ENCODE peak calls at places on chromosomes 1 and 21, in four cellular contexts. One of them, this sample, is unnamed.
A peak's percentile ranks its signal among the peaks of the same experiment; 100 is the strongest.

GRCh38 chr1:99766378-99766800 is at the start of gene FRRS1:
- DNase-seq in CD8-positive, alpha-beta T cell: no peak
- DNase-seq in kidney: peak; percentile 89
- DNase-seq in left ventricle myocardium inferior: peak; percentile 57
- DNase-seq in this sample: peak; percentile 83

GRCh38 chr21:18951291-18952038 is 547.9 kb upstream of the TMPRSS15 start:
- DNase-seq in kidney: no peak
- DNase-seq in left ventricle myocardium inferior: no peak
- DNase-seq in CD8-positive, alpha-beta T cell: no peak
- DNase-seq in this sample: no peak

GRCh38 chr1:227540170-227541098 is 22.9 kb upstream of the ZNF678 start:
- DNase-seq in left ventricle myocardium inferior: no peak
- DNase-seq in kidney: no peak
- DNase-seq in CD8-positive, alpha-beta T cell: no peak
- DNase-seq in this sample: no peak

GRCh38 chr21:32021319-32022027 is 148.7 kb downstream of the HUNK start:
- DNase-seq in left ventricle myocardium inferior: peak; percentile 78
- DNase-seq in kidney: no peak
- DNase-seq in CD8-positive, alpha-beta T cell: no peak
- DNase-seq in this sample: no peak

GRCh38 chr1:3065396-3065795 is 3.6 kb upstream of the PRDM16 start:
- DNase-seq in kidney: peak; percentile 59
- DNase-seq in left ventricle myocardium inferior: no peak
- DNase-seq in CD8-positive, alpha-beta T cell: no peak
- DNase-seq in this sample: no peak

GRCh38 chr1:90335566-90335965 is 340.7 kb downstream of the ZNF326 start:
- DNase-seq in CD8-positive, alpha-beta T cell: no peak
- DNase-seq in left ventricle myocardium inferior: no peak
- DNase-seq in kidney: no peak
- DNase-seq in this sample: peak; percentile 12

GRCh38 chr1:1534401-1535145 is 5.9 kb downstream of the TMEM240 start:
- DNase-seq in kidney: no peak
- DNase-seq in CD8-positive, alpha-beta T cell: no peak
- DNase-seq in left ventricle myocardium inferior: no peak
- DNase-seq in this sample: no peak

GRCh38 chr1:203410117-203410900 is 59.4 kb upstream of the FMOD start:
- DNase-seq in kidney: no peak
- DNase-seq in left ventricle myocardium inferior: no peak
- DNase-seq in CD8-positive, alpha-beta T cell: no peak
- DNase-seq in this sample: no peak

GRCh38 chr1:152870831-152871730 is 7.0 kb upstream of the SMCP start:
- DNase-seq in kidney: no peak
- DNase-seq in left ventricle myocardium inferior: no peak
- DNase-seq in CD8-positive, alpha-beta T cell: no peak
- DNase-seq in this sample: peak; percentile 7

GRCh38 chr1:220544901-220545303 is 17.0 kb downstream of the MARK1 start:
- DNase-seq in left ventricle myocardium inferior: no peak
- DNase-seq in kidney: no peak
- DNase-seq in CD8-positive, alpha-beta T cell: no peak
- DNase-seq in this sample: no peak

GRCh38 chr21:34933609-34934345 is 115.3 kb downstream of the RUNX1 start:
- DNase-seq in CD8-positive, alpha-beta T cell: no peak
- DNase-seq in left ventricle myocardium inferior: no peak
- DNase-seq in kidney: no peak
- DNase-seq in this sample: no peak

GRCh38 chr1:25820247-25821111 is 725 bp downstream of the MTFR1L start:
- DNase-seq in CD8-positive, alpha-beta T cell: peak; percentile 47
- DNase-seq in left ventricle myocardium inferior: peak; percentile 38
- DNase-seq in kidney: peak; percentile 86
- DNase-seq in this sample: no peak

GRCh38 chr1:208189716-208190115 is 54.5 kb downstream of the PLXNA2 start:
- DNase-seq in left ventricle myocardium inferior: no peak
- DNase-seq in kidney: no peak
- DNase-seq in CD8-positive, alpha-beta T cell: no peak
- DNase-seq in this sample: no peak

GRCh38 chr1:35533596-35533995 is 23.6 kb downstream of the KIAA0319L start:
- DNase-seq in left ventricle myocardium inferior: no peak
- DNase-seq in kidney: no peak
- DNase-seq in CD8-positive, alpha-beta T cell: no peak
- DNase-seq in this sample: no peak

GRCh38 chr1:62131093-62131725 is 63.4 kb upstream of the L1TD1 start:
- DNase-seq in left ventricle myocardium inferior: no peak
- DNase-seq in kidney: no peak
- DNase-seq in CD8-positive, alpha-beta T cell: no peak
- DNase-seq in this sample: no peak

GRCh38 chr1:54294846-54295245 is 94.9 kb downstream of the MRPL37 start:
- DNase-seq in kidney: peak; percentile 30
- DNase-seq in CD8-positive, alpha-beta T cell: no peak
- DNase-seq in left ventricle myocardium inferior: no peak
- DNase-seq in this sample: no peak

GRCh38 chr1:209831615-209832014 is 3.8 kb downstream of the UTP25 start:
- DNase-seq in left ventricle myocardium inferior: no peak
- DNase-seq in kidney: no peak
- DNase-seq in CD8-positive, alpha-beta T cell: no peak
- DNase-seq in this sample: no peak

GRCh38 chr1:26234644-26235384 is 814 bp downstream of the CEP85 start:
- DNase-seq in kidney: no peak
- DNase-seq in left ventricle myocardium inferior: no peak
- DNase-seq in CD8-positive, alpha-beta T cell: no peak
- DNase-seq in this sample: no peak

GRCh38 chr1:103250441-103250861 is 142.1 kb upstream of the COL11A1 start:
- DNase-seq in CD8-positive, alpha-beta T cell: no peak
- DNase-seq in left ventricle myocardium inferior: no peak
- DNase-seq in kidney: no peak
- DNase-seq in this sample: no peak

GRCh38 chr21:42093991-42094417 is 22.9 kb downstream of the UMODL1 start:
- DNase-seq in left ventricle myocardium inferior: no peak
- DNase-seq in kidney: peak; percentile 86
- DNase-seq in CD8-positive, alpha-beta T cell: no peak
- DNase-seq in this sample: peak; percentile 92

GRCh38 chr1:199866210-199866617 is 161.3 kb upstream of the NR5A2 start:
- DNase-seq in left ventricle myocardium inferior: no peak
- DNase-seq in CD8-positive, alpha-beta T cell: no peak
- DNase-seq in kidney: no peak
- DNase-seq in this sample: no peak

GRCh38 chr1:167631987-167632680 is 2.1 kb downstream of the RCSD1 start:
- DNase-seq in CD8-positive, alpha-beta T cell: no peak
- DNase-seq in kidney: no peak
- DNase-seq in left ventricle myocardium inferior: no peak
- DNase-seq in this sample: no peak

GRCh38 chr1:111193712-111194480 is 6.5 kb downstream of the DENND2D start:
- DNase-seq in kidney: no peak
- DNase-seq in CD8-positive, alpha-beta T cell: no peak
- DNase-seq in left ventricle myocardium inferior: no peak
- DNase-seq in this sample: no peak

GRCh38 chr1:25642710-25643109 is 26.1 kb downstream of the MAN1C1 start:
- DNase-seq in left ventricle myocardium inferior: no peak
- DNase-seq in kidney: no peak
- DNase-seq in CD8-positive, alpha-beta T cell: peak; percentile 53
- DNase-seq in this sample: no peak

GRCh38 chr1:36225298-36225899 is 1.2 kb downstream of the THRAP3 start:
- DNase-seq in kidney: no peak
- DNase-seq in left ventricle myocardium inferior: no peak
- DNase-seq in CD8-positive, alpha-beta T cell: no peak
- DNase-seq in this sample: no peak

GRCh38 chr1:200302893-200303250 is 107.0 kb downstream of the ZNF281 start:
- DNase-seq in CD8-positive, alpha-beta T cell: no peak
- DNase-seq in kidney: peak; percentile 55
- DNase-seq in left ventricle myocardium inferior: no peak
- DNase-seq in this sample: no peak

GRCh38 chr1:152511596-152511995 is 993 bp downstream of the LCE5A start:
- DNase-seq in left ventricle myocardium inferior: no peak
- DNase-seq in kidney: no peak
- DNase-seq in CD8-positive, alpha-beta T cell: no peak
- DNase-seq in this sample: no peak

GRCh38 chr1:26697441-26697977 is 1.7 kb downstream of the ARID1A start:
- DNase-seq in left ventricle myocardium inferior: no peak
- DNase-seq in kidney: peak; percentile 74
- DNase-seq in CD8-positive, alpha-beta T cell: no peak
- DNase-seq in this sample: no peak

GRCh38 chr1:94962745-94963265 is 35.9 kb upstream of the CNN3 start:
- DNase-seq in left ventricle myocardium inferior: no peak
- DNase-seq in kidney: no peak
- DNase-seq in CD8-positive, alpha-beta T cell: no peak
- DNase-seq in this sample: no peak

GRCh38 chr1:179709841-179710329 is 33.2 kb upstream of the FAM163A start:
- DNase-seq in kidney: no peak
- DNase-seq in left ventricle myocardium inferior: peak; percentile 32
- DNase-seq in CD8-positive, alpha-beta T cell: no peak
- DNase-seq in this sample: no peak

GRCh38 chr1:202576816-202577215 is 133.4 kb downstream of the SYT2 start:
- DNase-seq in left ventricle myocardium inferior: no peak
- DNase-seq in kidney: no peak
- DNase-seq in CD8-positive, alpha-beta T cell: no peak
- DNase-seq in this sample: no peak

GRCh38 chr1:209430107-209430506 is 153.4 kb upstream of the CAMK1G start:
- DNase-seq in left ventricle myocardium inferior: no peak
- DNase-seq in kidney: no peak
- DNase-seq in CD8-positive, alpha-beta T cell: no peak
- DNase-seq in this sample: no peak

GRCh38 chr1:70990460-70991253 is 57.0 kb downstream of the PTGER3 start:
- DNase-seq in left ventricle myocardium inferior: no peak
- DNase-seq in CD8-positive, alpha-beta T cell: no peak
- DNase-seq in kidney: no peak
- DNase-seq in this sample: no peak

GRCh38 chr1:166354411-166354810 is 187.6 kb upstream of the FAM78B start:
- DNase-seq in CD8-positive, alpha-beta T cell: no peak
- DNase-seq in kidney: no peak
- DNase-seq in left ventricle myocardium inferior: no peak
- DNase-seq in this sample: no peak

GRCh38 chr1:52365091-52365745 is 787 bp downstream of the CC2D1B start:
- DNase-seq in CD8-positive, alpha-beta T cell: no peak
- DNase-seq in left ventricle myocardium inferior: peak; percentile 52
- DNase-seq in kidney: peak; percentile 85
- DNase-seq in this sample: peak; percentile 18

GRCh38 chr21:34074283-34075098 is 1.1 kb downstream of the MRPS6 start:
- DNase-seq in left ventricle myocardium inferior: no peak
- DNase-seq in CD8-positive, alpha-beta T cell: no peak
- DNase-seq in kidney: no peak
- DNase-seq in this sample: no peak

GRCh38 chr1:29669488-29669871 is 433.2 kb downstream of the PTPRU start:
- DNase-seq in left ventricle myocardium inferior: no peak
- DNase-seq in kidney: no peak
- DNase-seq in CD8-positive, alpha-beta T cell: no peak
- DNase-seq in this sample: no peak
- H3K4me3 ChIP-seq in left ventricle myocardium inferior: no peak overlapping the region
- H3K4me3 ChIP-seq in kidney: no peak overlapping the region
- H3K4me3 ChIP-seq in CD8-positive, alpha-beta T cell: no peak overlapping the region
- H3K4me3 ChIP-seq in this sample: no peak overlapping the region

DNA sequence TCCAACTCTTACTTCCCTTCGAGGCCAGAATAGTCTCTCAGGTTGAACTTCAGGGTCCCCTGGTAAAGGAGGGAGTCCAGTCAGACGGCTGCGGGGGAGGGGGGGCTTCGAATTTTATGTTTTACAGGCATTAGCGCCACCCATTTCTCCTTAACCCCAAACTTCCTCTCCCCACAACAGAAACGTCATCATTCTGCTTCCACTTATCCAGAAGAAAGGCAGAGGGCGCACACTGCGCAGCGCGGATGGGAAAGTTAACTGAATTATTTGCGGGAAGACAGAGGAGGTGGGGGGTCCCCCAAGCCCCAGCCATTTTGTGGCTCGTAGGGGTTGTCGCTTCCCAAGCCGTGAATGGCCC is 529 bp upstream of the PRMT2 start:
- DNase-seq in kidney: no peak
- DNase-seq in left ventricle myocardium inferior: no peak
- DNase-seq in CD8-positive, alpha-beta T cell: no peak
- DNase-seq in this sample: no peak
- TF ChIP-seq CTCF in kidney: peak; percentile 26
- TF ChIP-seq CTCF in left ventricle myocardium inferior: peak; percentile 42
- TF ChIP-seq CTCF in CD8-positive, alpha-beta T cell: no peak
- TF ChIP-seq CTCF in this sample: peak; percentile 18

DNA sequence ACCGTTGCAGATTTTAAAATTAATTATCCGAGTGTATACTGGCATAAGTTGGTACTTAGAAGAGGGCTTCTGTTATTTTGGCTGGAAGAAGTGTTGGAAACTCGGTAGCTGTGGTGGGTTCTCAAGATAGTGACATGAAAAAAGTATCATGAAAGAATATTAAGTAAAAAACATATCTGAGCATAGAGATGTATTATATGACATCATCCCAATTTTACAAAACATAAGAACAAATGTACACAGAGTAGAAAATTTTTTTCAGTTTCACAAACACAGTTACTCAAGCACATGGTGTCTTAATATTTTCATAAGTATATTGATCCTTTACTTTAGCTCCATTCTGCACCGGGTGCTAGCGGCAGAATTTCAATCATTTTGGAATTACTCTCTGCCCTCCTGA is 691 bp downstream of the IFI16 start:
- DNase-seq in CD8-positive, alpha-beta T cell: no peak
- DNase-seq in kidney: no peak
- DNase-seq in left ventricle myocardium inferior: no peak
- DNase-seq in this sample: no peak
- H3K4me3 ChIP-seq in CD8-positive, alpha-beta T cell: peak overlapping the region; percentile 63
- H3K4me3 ChIP-seq in kidney: peak overlapping the region; percentile 82
- H3K4me3 ChIP-seq in left ventricle myocardium inferior: peak overlapping the region; percentile 68
- H3K4me3 ChIP-seq in this sample: peak overlapping the region; percentile 56

GRCh38 chr21:37618081-37618480 is 251.5 kb downstream of the DYRK1A start:
- DNase-seq in left ventricle myocardium inferior: no peak
- DNase-seq in CD8-positive, alpha-beta T cell: no peak
- DNase-seq in kidney: no peak
- DNase-seq in this sample: no peak

GRCh38 chr21:37622755-37623543 is 256.4 kb downstream of the DYRK1A start:
- DNase-seq in CD8-positive, alpha-beta T cell: no peak
- DNase-seq in left ventricle myocardium inferior: no peak
- DNase-seq in kidney: no peak
- DNase-seq in this sample: no peak

GRCh38 chr21:37620401-37620800 is 253.8 kb downstream of the DYRK1A start:
- DNase-seq in kidney: no peak
- DNase-seq in left ventricle myocardium inferior: no peak
- DNase-seq in CD8-positive, alpha-beta T cell: no peak
- DNase-seq in this sample: no peak

GRCh38 chr21:37615962-37616361 is 249.4 kb downstream of the DYRK1A start:
- DNase-seq in left ventricle myocardium inferior: no peak
- DNase-seq in CD8-positive, alpha-beta T cell: no peak
- DNase-seq in kidney: no peak
- DNase-seq in this sample: no peak

GRCh38 chr21:37619464-37619974 is 252.9 kb downstream of the DYRK1A start:
- DNase-seq in left ventricle myocardium inferior: no peak
- DNase-seq in CD8-positive, alpha-beta T cell: no peak
- DNase-seq in kidney: no peak
- DNase-seq in this sample: no peak
- TF ChIP-seq CTCF in left ventricle myocardium inferior: no peak
- TF ChIP-seq CTCF in CD8-positive, alpha-beta T cell: no peak
- TF ChIP-seq CTCF in kidney: no peak
- TF ChIP-seq CTCF in this sample: no peak